ENCODE peak calls at places on chromosomes 16 and 17, in ten cellular contexts. F is transverse colon; I is cardiac fibroblast; T is hypothalamus; G is CD8-positive, alpha-beta memory T cell; Z is NCI-H524; X is IMR-90; D is stimulated activated CD8-positive, alpha-beta memory T cell treated with anti-CD3 and anti-CD28 coated beads, Interleukin-2, amount 100 ng/mL, for 48 hours; U is fibroblast of mammary gland; E is activated effector memory CD4-positive, alpha-beta T cell treated with Interleukin-2 at 50 U/mL for 16 hours. K is an unnamed sample.
A peak's percentile ranks its signal among the peaks of the same experiment; 100 is the strongest.

GRCh38 chr17:57612202-57613071 is 132.7 kb downstream of the CCDC182 start:
- DNase-seq in E (no peak), T (no peak), F (no peak), D (no peak), G (peak; percentile 73), Z (no peak), U (no peak), X (no peak), I (no peak), K (no peak)

GRCh38 chr16:50310308-50311133 is 44.2 kb downstream of the ADCY7 start:
- DNase-seq in T (no peak), I (no peak), Z (no peak), E (no peak), G (no peak), U (no peak), F (no peak), D (no peak), X (no peak), K (no peak)

GRCh38 chr16:75566889-75567255 is 693 bp downstream of the GABARAPL2 start:
- DNase-seq in Z (no peak), F (peak; percentile 14), U (no peak), X (no peak), E (no peak), D (no peak), I (no peak), T (no peak), G (peak; percentile 10), K (no peak)

GRCh38 chr16:51434567-51435198 is 283.6 kb upstream of the SALL1 start:
- DNase-seq in T (no peak), Z (no peak), D (no peak), G (no peak), E (no peak), X (no peak), U (no peak), I (no peak), F (no peak), K (no peak)

GRCh38 chr16:50121721-50122445 is 31.2 kb upstream of the TENT4B start:
- DNase-seq in I (no peak), U (no peak), F (no peak), D (no peak), G (peak; percentile 11), T (no peak), Z (no peak), E (no peak), X (no peak), K (no peak)

GRCh38 chr17:2450016-2450650 is 49.3 kb upstream of the MNT start:
- DNase-seq in I (no peak), X (no peak), Z (no peak), D (no peak), E (no peak), U (no peak), G (no peak), F (no peak), T (no peak), K (no peak)

GRCh38 chr16:13148836-13149235 is 247.4 kb downstream of the SHISA9 start:
- DNase-seq in D (no peak), U (peak; percentile 7), Z (peak; percentile 38), T (no peak), F (no peak), E (no peak), X (no peak), I (no peak), G (no peak), K (no peak)

GRCh38 chr16:68529931-68530667 is 9.0 kb upstream of the ZFP90 start:
- DNase-seq in Z (peak; percentile 96), U (peak; percentile 81), G (peak; percentile 80), E (peak; percentile 85), I (peak; percentile 88), X (peak; percentile 75), F (peak; percentile 93), D (peak; percentile 87), T (peak; percentile 51), K (no peak)

GRCh38 chr16:3536851-3537250 is 36.0 kb downstream of the CLUAP1 start:
- DNase-seq in U (no peak), F (no peak), T (no peak), D (no peak), E (no peak), X (peak; percentile 2), Z (no peak), I (no peak), G (no peak), K (no peak)

GRCh38 chr17:73293031-73293430 is 18.8 kb downstream of the CDC42EP4 start:
- DNase-seq in I (no peak), E (no peak), D (no peak), F (no peak), G (no peak), U (no peak), Z (no peak), X (no peak), T (no peak), K (no peak)

GRCh38 chr16:68707341-68708152 is 29.5 kb upstream of the CDH1 start:
- DNase-seq in X (no peak), E (no peak), U (no peak), F (peak; percentile 87), D (no peak), Z (no peak), G (no peak), T (no peak), I (peak; percentile 46), K (peak; percentile 2)

GRCh38 chr17:63365366-63366237 is 80.5 kb downstream of the CYB561 start:
- DNase-seq in X (no peak), E (no peak), Z (no peak), D (no peak), I (no peak), F (no peak), T (no peak), G (no peak), U (peak; percentile 38), K (no peak)

GRCh38 chr17:80104956-80105375 is 3.6 kb downstream of the GAA start:
- DNase-seq in Z (no peak), D (no peak), I (no peak), X (no peak), E (no peak), F (no peak), T (no peak), U (no peak), G (no peak), K (no peak)

GRCh38 chr16:9077001-9077809 is 14.2 kb upstream of the HAPSTR1 start:
- DNase-seq in E (no peak), X (peak; percentile 88), D (peak; percentile 49), G (no peak), Z (no peak), T (no peak), I (no peak), F (no peak), U (peak; percentile 66), K (peak; percentile 55)

GRCh38 chr17:44308865-44309264 is 464 bp downstream of the RUNDC3A start:
- DNase-seq in X (no peak), G (no peak), D (no peak), U (no peak), F (no peak), E (no peak), T (no peak), Z (peak; percentile 20), I (no peak), K (no peak)

GRCh38 chr17:27456681-27457404 is 595 bp downstream of the KSR1 start:
- DNase-seq in I (peak; percentile 30), Z (no peak), X (no peak), E (no peak), U (no peak), G (no peak), F (peak; percentile 17), D (no peak), T (no peak), K (no peak)

GRCh38 chr17:45222994-45223540 is 1.4 kb downstream of the FMNL1 start:
- DNase-seq in D (no peak), G (no peak), Z (no peak), X (no peak), F (no peak), E (no peak), U (no peak), T (no peak), I (no peak), K (no peak)

GRCh38 chr16:67151431-67152097 is 766 bp upstream of the B3GNT9 start:
- DNase-seq in X (no peak), T (no peak), G (no peak), E (no peak), Z (no peak), D (no peak), F (no peak), U (no peak), I (no peak), K (no peak)

GRCh38 chr17:80308672-80309517 is 48.2 kb downstream of the RNF213 start:
- DNase-seq in X (no peak), U (no peak), I (no peak), D (no peak), T (no peak), Z (no peak), G (no peak), F (no peak), E (no peak), K (no peak)

GRCh38 chr17:73093286-73093685 is 798 bp upstream of the SLC39A11 start:
- DNase-seq in Z (no peak), E (no peak), F (no peak), I (no peak), T (no peak), X (no peak), G (no peak), U (no peak), D (no peak), K (no peak)

GRCh38 chr17:81870155-81870977 is 771 bp downstream of the ARHGDIA start:
- DNase-seq in E (no peak), F (peak; percentile 57), Z (no peak), X (peak; percentile 69), D (peak; percentile 28), G (peak; percentile 47), I (peak; percentile 56), T (no peak), U (peak; percentile 69), K (no peak)

GRCh38 chr17:42111901-42112551 is 488 bp downstream of the DHX58 start:
- DNase-seq in E (no peak), X (peak; percentile 17), G (no peak), D (no peak), T (no peak), F (peak; percentile 57), Z (no peak), U (peak; percentile 53), I (peak; percentile 41), K (no peak)